ENCODE peak calls at places on chromosomes 12 and 14, in four cellular contexts. C is HFFc6, W is adrenal gland, Y is activated gamma-delta T cell. Q is an unnamed sample.

GRCh38 chr14:19771895-19772430 is 1.3 kb upstream of the OR4M1 start:
- DNase-seq in Y (no peak), C (no peak), W (no peak), Q (no peak)

GRCh38 chr12:50537538-50537919 is 32.7 kb downstream of the DIP2B start:
- DNase-seq in W (no peak), Y (no peak), C (peak; percentile 85), Q (no peak)

GRCh38 chr12:94941440-94941862 is 62.0 kb downstream of the NDUFA12 start:
- DNase-seq in W (peak; percentile 85), C (peak; percentile 92), Y (no peak), Q (peak; percentile 20)

GRCh38 chr14:101444116-101444515 is 117.2 kb upstream of the DIO3 start:
- DNase-seq in C (no peak), Y (no peak), W (no peak), Q (no peak)

GRCh38 chr12:6193853-6194815 is 6.1 kb upstream of the CD9 start:
- DNase-seq in C (no peak), W (peak; percentile 74), Y (no peak), Q (no peak)

GRCh38 chr12:10968765-10969456 is 17.8 kb downstream of the TAS2R50 start:
- DNase-seq in W (peak; percentile 75), Y (no peak), C (peak; percentile 19), Q (peak; percentile 19)

GRCh38 chr14:77186911-77187648 is 5.5 kb downstream of the TMEM63C start:
- DNase-seq in Y (no peak), W (peak; percentile 80), C (no peak), Q (peak; percentile 82)

GRCh38 chr12:71252473-71252872 is 94.7 kb upstream of the TSPAN8 start:
- DNase-seq in C (no peak), Y (no peak), W (no peak), Q (no peak)

GRCh38 chr12:22473212-22473611 is 71.1 kb downstream of the C2CD5 start:
- DNase-seq in C (no peak), Y (no peak), W (no peak), Q (no peak)

GRCh38 chr12:66633676-66634075 is 45.2 kb downstream of the GRIP1 start:
- DNase-seq in Y (no peak), W (no peak), C (no peak), Q (no peak)

GRCh38 chr12:74722709-74723108 is 185.1 kb downstream of the ATXN7L3B start:
- DNase-seq in Y (no peak), W (no peak), C (no peak), Q (no peak)

Q was measured in body of pancreas.